ENCODE peak calls at places on chromosome 3, in four cellular contexts. Z, R, B and P are unnamed samples.

GRCh38 chr3:176214758-176215157 is 982.5 kb downstream of the TBL1XR1 start:
- DNase-seq in Z (no peak), R (no peak), B (no peak), P (no peak)

GRCh38 chr3:89314454-89314853 is 207.0 kb downstream of the EPHA3 start:
- DNase-seq in Z (no peak), R (peak; percentile 12), B (no peak), P (no peak)

GRCh38 chr3:51620543-51620942 is 50.5 kb upstream of the TEX264 start:
- DNase-seq in Z (no peak), R (peak; percentile 16), B (no peak), P (no peak)

GRCh38 chr3:144282313-144282712 is 310.7 kb downstream of the DIPK2A start:
- DNase-seq in Z (no peak), R (no peak), B (no peak), P (no peak)

GRCh38 chr3:73192036-73192738 is 130.7 kb downstream of the EBLN2 start:
- DNase-seq in Z (no peak), R (no peak), B (no peak), P (no peak)

GRCh38 chr3:84961492-84962255 is 2.9 kb downstream of the CADM2 start:
- DNase-seq in Z (no peak), R (no peak), B (no peak), P (no peak)

GRCh38 chr3:196590279-196590678 is 21.8 kb downstream of the FBXO45 start:
- DNase-seq in Z (no peak), R (no peak), B (no peak), P (no peak)

GRCh38 chr3:111194048-111194447 is 122.4 kb downstream of the NECTIN3 start:
- DNase-seq in Z (no peak), R (no peak), B (no peak), P (no peak)

GRCh38 chr3:158091526-158091925 is 14.7 kb downstream of the SHOX2 start:
- DNase-seq in Z (no peak), R (peak; percentile 57), B (no peak), P (no peak)

GRCh38 chr3:10547841-10548783 is 42.7 kb upstream of the ATP2B2 start:
- DNase-seq in Z (no peak), R (no peak), B (no peak), P (no peak)

GRCh38 chr3:7739754-7740153 is 761.9 kb upstream of the LMCD1 start:
- DNase-seq in Z (no peak), R (no peak), B (no peak), P (no peak)

GRCh38 chr3:9810357-9810726 is 280 bp downstream of the TTLL3 start:
- DNase-seq in Z (no peak), R (no peak), B (no peak), P (no peak)

GRCh38 chr3:114758828-114759709 is 388.0 kb downstream of the ZBTB20 start:
- DNase-seq in Z (no peak), R (peak; percentile 49), B (no peak), P (no peak)

GRCh38 chr3:194327030-194327413 is 24.1 kb downstream of the CPN2 start:
- DNase-seq in Z (no peak), R (no peak), B (no peak), P (peak; percentile 41)

GRCh38 chr3:22542311-22542710 is 660.8 kb upstream of the UBE2E2 start:
- DNase-seq in Z (no peak), R (no peak), B (no peak), P (no peak)

GRCh38 chr3:153113553-153113952 is 48.5 kb upstream of the RAP2B start:
- DNase-seq in Z (no peak), R (no peak), B (no peak), P (no peak)

GRCh38 chr3:49681232-49681522 is 7.0 kb downstream of the APEH start:
- DNase-seq in Z (no peak), R (no peak), B (no peak), P (no peak)